ENCODE peak calls at places on chromosomes 2 and 18, in six cellular contexts. P is pancreas, J is endodermal cell, E is H1, A is neural progenitor cell, X is tibial nerve. S is an unnamed sample.

GRCh38 chr2:166382-166781 is 97.5 kb downstream of the SH3YL1 start:
- DNase-seq in P (no peak), J (no peak), E (no peak), A (no peak), X (no peak), S (no peak)

GRCh38 chr2:235711527-235711926 is 217.7 kb downstream of the AGAP1 start:
- DNase-seq in P (no peak), J (no peak), E (no peak), A (no peak), X (no peak), S (no peak)

GRCh38 chr2:24836706-24837105 is 43.5 kb downstream of the CENPO start:
- DNase-seq in P (peak; percentile 47), J (no peak), E (no peak), A (no peak), X (no peak), S (no peak)

GRCh38 chr18:22485808-22486244 is 68.1 kb upstream of the CTAGE1 start:
- DNase-seq in P (no peak), J (no peak), E (no peak), A (no peak), X (no peak), S (no peak)

GRCh38 chr2:182321096-182321495 is 105.7 kb downstream of the PDE1A start:
- DNase-seq in P (no peak), J (no peak), E (no peak), A (no peak), X (no peak), S (no peak)

GRCh38 chr2:239983004-239983778 is 42.0 kb downstream of the NDUFA10 start:
- DNase-seq in P (no peak), J (peak; percentile 13), E (no peak), A (no peak), X (no peak), S (no peak)

GRCh38 chr2:202237787-202238233 is 587 bp downstream of the SUMO1 start:
- DNase-seq in P (peak; percentile 43), J (no peak), E (no peak), A (peak; percentile 64), X (no peak), S (no peak)

GRCh38 chr2:233952335-233952734 is 35.2 kb downstream of the TRPM8 start:
- DNase-seq in P (no peak), J (no peak), E (no peak), A (no peak), X (no peak), S (no peak)

GRCh38 chr2:153477641-153478288 is 797 bp downstream of the RPRM start:
- DNase-seq in P (peak; percentile 51), J (peak; percentile 90), E (no peak), A (peak; percentile 58), X (no peak), S (no peak)

GRCh38 chr2:20595439-20596192 is 55.3 kb downstream of the HS1BP3 start:
- DNase-seq in P (no peak), J (peak; percentile 78), E (no peak), A (no peak), X (peak; percentile 13), S (peak; percentile 86)

GRCh38 chr2:21042958-21043743 is 722 bp downstream of the APOB start:
- DNase-seq in P (peak; percentile 80), J (peak; percentile 90), E (peak; percentile 38), A (peak; percentile 91), X (peak; percentile 60), S (peak; percentile 53)

GRCh38 chr2:188410504-188411235 is 119.0 kb downstream of the GULP1 start:
- DNase-seq in P (no peak), J (peak; percentile 63), E (peak; percentile 44), A (no peak), X (no peak), S (no peak)

GRCh38 chr2:26581991-26582842 is 58.9 kb downstream of the CIB4 start:
- DNase-seq in P (no peak), J (peak; percentile 32), E (no peak), A (no peak), X (no peak), S (peak; percentile 67)

GRCh38 chr2:215693269-215693998 is 257.6 kb upstream of the FN1 start:
- DNase-seq in P (no peak), J (no peak), E (no peak), A (no peak), X (no peak), S (no peak)

GRCh38 chr2:213187833-213188532 is 36.6 kb upstream of the IKZF2 start:
- DNase-seq in P (no peak), J (peak; percentile 87), E (peak; percentile 69), A (peak; percentile 83), X (no peak), S (no peak)

GRCh38 chr2:199136681-199137080 is 321.1 kb downstream of the SATB2 start:
- DNase-seq in P (no peak), J (no peak), E (no peak), A (no peak), X (no peak), S (no peak)

GRCh38 chr2:46074501-46074900 is 222.7 kb upstream of the EPAS1 start:
- DNase-seq in P (no peak), J (no peak), E (no peak), A (no peak), X (no peak), S (no peak)

GRCh38 chr18:63299837-63300787 is 19.5 kb downstream of the BCL2 start:
- DNase-seq in P (no peak), J (no peak), E (no peak), A (no peak), X (no peak), S (no peak)

GRCh38 chr2:221388891-221389290 is 183.2 kb downstream of the EPHA4 start:
- DNase-seq in P (no peak), J (no peak), E (no peak), A (no peak), X (no peak), S (no peak)

GRCh38 chr2:181143790-181144300 is 163.4 kb downstream of the UBE2E3 start:
- DNase-seq in P (no peak), J (no peak), E (no peak), A (no peak), X (no peak), S (no peak)

GRCh38 chr18:55743701-55744100 is 155.7 kb upstream of the TCF4 start:
- DNase-seq in P (no peak), J (no peak), E (no peak), A (no peak), X (no peak), S (no peak)

GRCh38 chr18:12908706-12909105 is 24.7 kb upstream of the PTPN2 start:
- DNase-seq in P (no peak), J (no peak), E (no peak), A (no peak), X (no peak), S (no peak)

GRCh38 chr2:20137884-20138283 is 86.5 kb upstream of the LAPTM4A start:
- DNase-seq in P (no peak), J (no peak), E (no peak), A (no peak), X (no peak), S (no peak)

GRCh38 chr2:10989782-10990181 is 78.0 kb downstream of the KCNF1 start:
- DNase-seq in P (no peak), J (no peak), E (no peak), A (no peak), X (no peak), S (peak; percentile 40)

DNA sequence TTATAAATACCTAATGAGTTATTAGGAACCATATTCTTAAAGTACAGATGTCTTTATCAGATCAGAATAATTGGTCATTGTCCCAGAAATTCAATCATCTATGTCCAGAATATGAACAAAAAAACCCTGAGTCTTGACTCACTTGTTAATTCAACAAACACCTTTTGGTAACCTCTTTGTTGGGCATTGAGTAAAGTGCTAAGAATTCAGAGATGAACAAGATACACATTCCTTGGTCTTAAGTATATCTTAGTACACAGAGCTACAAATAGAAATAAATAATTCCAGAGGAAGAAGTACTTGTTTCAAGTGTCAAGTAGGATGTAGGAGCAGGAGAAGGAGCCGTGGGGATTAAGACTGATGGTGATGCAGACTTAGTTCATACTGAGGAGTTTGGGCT is 798.1 kb downstream of the CPS1 start:
- DNase-seq in P (no peak), J (no peak), E (no peak), A (no peak), X (no peak), S (no peak)
- H3K4me3 ChIP-seq in P (no peak overlapping the region), J (no peak overlapping the region), E (no peak overlapping the region), A (no peak overlapping the region), X (no peak overlapping the region), S (no peak overlapping the region)

GRCh38 chr18:47342566-47342965 is 91.1 kb upstream of the SKOR2 start:
- DNase-seq in P (no peak), J (no peak), E (no peak), A (no peak), X (no peak), S (no peak)

GRCh38 chr18:47343291-47343690 is 91.8 kb upstream of the SKOR2 start:
- DNase-seq in P (no peak), J (no peak), E (no peak), A (no peak), X (no peak), S (no peak)

GRCh38 chr18:47345996-47346395 is 94.5 kb upstream of the SKOR2 start:
- DNase-seq in P (no peak), J (no peak), E (no peak), A (no peak), X (no peak), S (no peak)

DNA sequence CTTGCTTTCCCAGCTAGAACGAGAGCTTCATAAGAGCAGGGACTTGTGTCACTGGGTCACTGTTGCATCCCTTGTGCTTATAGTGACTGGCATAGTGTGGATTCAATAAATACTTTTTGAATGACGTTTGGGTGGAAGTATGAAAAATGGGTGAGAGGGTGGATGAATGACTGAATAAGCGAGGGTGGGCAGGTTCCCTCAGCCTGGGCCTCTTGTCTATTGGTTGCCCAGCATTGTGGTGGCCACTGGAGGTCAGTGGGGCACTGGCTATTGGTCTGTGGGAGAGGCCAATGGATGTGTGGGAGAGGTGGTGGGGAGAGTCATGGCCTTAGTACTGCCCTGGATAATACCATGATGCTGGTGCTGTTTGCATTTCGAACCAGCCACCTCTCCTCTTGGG is 93.8 kb upstream of the SKOR2 start:
- DNase-seq in P (no peak), J (no peak), E (no peak), A (no peak), X (no peak), S (no peak)
- TF ChIP-seq CTCF in P (no peak), J (no peak), E (no peak), A (no peak), X (no peak), S (no peak)

DNA sequence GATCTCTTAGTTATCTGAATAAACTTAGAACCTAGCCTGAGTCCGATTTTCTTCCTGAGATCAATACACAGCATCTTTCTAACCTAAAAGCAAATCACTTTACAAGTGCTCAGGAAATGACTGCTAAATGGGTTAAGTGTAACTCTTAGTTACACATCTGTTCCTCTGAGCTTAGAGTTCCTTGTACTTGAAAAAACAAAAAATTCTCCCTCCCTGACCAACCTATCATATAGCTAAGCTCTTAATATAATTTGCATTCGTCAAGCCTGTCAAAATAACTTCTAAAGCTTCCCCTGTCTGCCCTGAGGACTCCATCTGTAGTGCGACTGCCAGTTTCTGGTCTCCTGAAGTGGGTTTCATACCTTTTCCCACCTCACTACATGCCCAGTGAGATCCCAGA is 190.3 kb downstream of the NCK2 start:
- DNase-seq in P (no peak), J (no peak), E (no peak), A (no peak), X (no peak), S (no peak)
- H3K4me3 ChIP-seq in P (peak overlapping the region; percentile 19), J (no peak overlapping the region), E (no peak overlapping the region), A (no peak overlapping the region), X (no peak overlapping the region), S (no peak overlapping the region)

DNA sequence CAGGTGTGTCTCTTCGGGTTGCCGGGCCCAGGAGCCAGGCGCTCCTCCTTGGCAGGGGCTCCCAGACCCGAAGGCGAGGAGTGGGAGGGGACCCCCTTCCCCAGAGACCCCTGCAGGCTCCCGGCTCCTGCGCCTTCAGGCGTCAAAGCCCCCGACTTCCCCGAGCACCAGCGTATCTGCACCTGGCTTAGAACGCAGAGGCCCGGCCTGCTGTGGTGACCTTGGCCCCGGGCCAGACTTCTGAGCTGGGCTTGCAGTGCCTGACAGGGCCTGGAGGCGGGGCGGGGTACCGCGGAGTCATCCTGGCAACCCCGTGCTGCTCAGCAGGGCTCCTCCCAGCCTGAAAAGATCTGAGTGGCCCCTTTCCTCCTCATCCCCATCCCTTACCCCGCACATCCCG is 27.0 kb downstream of the SKA1 start:
- DNase-seq in P (peak; percentile 99), J (peak; percentile 86), E (no peak), A (peak; percentile 34), X (no peak), S (peak; percentile 24)
- TF ChIP-seq CTCF in P (peak; percentile 20), J (no peak), E (peak; percentile 18), A (no peak), X (no peak), S (no peak)